ENCODE peak calls at places on chromosomes 16 and 17, in four cellular contexts. One of them, this sample, is unnamed.
A peak's percentile ranks its signal among the peaks of the same experiment; 100 is the strongest.

GRCh38 chr17:34153988-34154387 is 101.1 kb upstream of the CCL2 start:
- DNase-seq in GM20000: no peak
- DNase-seq in dorsolateral prefrontal cortex: peak; percentile 57
- DNase-seq in AG04449: no peak
- DNase-seq in this sample: no peak

GRCh38 chr17:16463341-16464000 is 28.5 kb downstream of the LRRC75A start:
- DNase-seq in GM20000: no peak
- DNase-seq in dorsolateral prefrontal cortex: peak; percentile 77
- DNase-seq in AG04449: no peak
- DNase-seq in this sample: peak; percentile 50

GRCh38 chr17:2598166-2598565 is 4.7 kb downstream of the PAFAH1B1 start:
- DNase-seq in GM20000: no peak
- DNase-seq in dorsolateral prefrontal cortex: no peak
- DNase-seq in AG04449: no peak
- DNase-seq in this sample: no peak

GRCh38 chr16:85436207-85436606 is 176.9 kb upstream of the GSE1 start:
- DNase-seq in AG04449: no peak
- DNase-seq in dorsolateral prefrontal cortex: no peak
- DNase-seq in GM20000: no peak
- DNase-seq in this sample: no peak

GRCh38 chr16:27463741-27464662 is 62.0 kb downstream of the IL21R start:
- DNase-seq in dorsolateral prefrontal cortex: no peak
- DNase-seq in GM20000: no peak
- DNase-seq in AG04449: no peak
- DNase-seq in this sample: no peak

GRCh38 chr17:62775876-62776275 is 32.2 kb downstream of the MARCHF10 start:
- DNase-seq in dorsolateral prefrontal cortex: no peak
- DNase-seq in AG04449: no peak
- DNase-seq in GM20000: no peak
- DNase-seq in this sample: no peak

GRCh38 chr17:72407336-72408121 is 286.7 kb downstream of the SOX9 start:
- DNase-seq in GM20000: peak; percentile 63
- DNase-seq in AG04449: peak; percentile 95
- DNase-seq in dorsolateral prefrontal cortex: peak; percentile 83
- DNase-seq in this sample: peak; percentile 90

GRCh38 chr17:67055811-67056745 is 11.7 kb downstream of the CACNG1 start:
- DNase-seq in dorsolateral prefrontal cortex: no peak
- DNase-seq in AG04449: no peak
- DNase-seq in GM20000: peak; percentile 20
- DNase-seq in this sample: no peak

GRCh38 chr16:29316673-29317237 is 89.8 kb downstream of the NPIPB11 start:
- DNase-seq in dorsolateral prefrontal cortex: no peak
- DNase-seq in AG04449: no peak
- DNase-seq in GM20000: no peak
- DNase-seq in this sample: no peak

GRCh38 chr16:27526169-27526568 is 23.5 kb downstream of the GTF3C1 start:
- DNase-seq in AG04449: no peak
- DNase-seq in dorsolateral prefrontal cortex: peak; percentile 57
- DNase-seq in GM20000: no peak
- DNase-seq in this sample: no peak

GRCh38 chr17:52227926-52228325 is 69.4 kb upstream of the CA10 start:
- DNase-seq in GM20000: no peak
- DNase-seq in AG04449: no peak
- DNase-seq in dorsolateral prefrontal cortex: no peak
- DNase-seq in this sample: no peak

GRCh38 chr17:14356043-14356637 is 55.3 kb downstream of the HS3ST3B1 start:
- DNase-seq in AG04449: no peak
- DNase-seq in GM20000: no peak
- DNase-seq in dorsolateral prefrontal cortex: no peak
- DNase-seq in this sample: no peak

GRCh38 chr17:80152057-80152831 is 5.3 kb upstream of the EIF4A3 start:
- DNase-seq in GM20000: no peak
- DNase-seq in dorsolateral prefrontal cortex: no peak
- DNase-seq in AG04449: no peak
- DNase-seq in this sample: no peak

GRCh38 chr17:40179923-40180659 is 2.8 kb downstream of the RAPGEFL1 start:
- DNase-seq in AG04449: no peak
- DNase-seq in dorsolateral prefrontal cortex: peak; percentile 54
- DNase-seq in GM20000: no peak
- DNase-seq in this sample: peak; percentile 79

GRCh38 chr16:85491798-85492616 is 121.1 kb upstream of the GSE1 start:
- DNase-seq in GM20000: no peak
- DNase-seq in dorsolateral prefrontal cortex: peak; percentile 74
- DNase-seq in AG04449: no peak
- DNase-seq in this sample: peak; percentile 81

GRCh38 chr17:77118251-77118928 is 22.4 kb upstream of the SEC14L1 start:
- DNase-seq in dorsolateral prefrontal cortex: no peak
- DNase-seq in AG04449: no peak
- DNase-seq in GM20000: no peak
- DNase-seq in this sample: no peak

GRCh38 chr17:82283208-82283749 is 9.8 kb upstream of the CSNK1D start:
- DNase-seq in AG04449: no peak
- DNase-seq in dorsolateral prefrontal cortex: no peak
- DNase-seq in GM20000: no peak
- DNase-seq in this sample: peak; percentile 55

GRCh38 chr17:81324177-81324905 is 29.2 kb upstream of the SLC38A10 start:
- DNase-seq in AG04449: no peak
- DNase-seq in dorsolateral prefrontal cortex: no peak
- DNase-seq in GM20000: no peak
- DNase-seq in this sample: no peak

GRCh38 chr16:78310196-78310595 is 210.7 kb downstream of the WWOX start:
- DNase-seq in dorsolateral prefrontal cortex: no peak
- DNase-seq in AG04449: no peak
- DNase-seq in GM20000: no peak
- DNase-seq in this sample: no peak

GRCh38 chr17:57881783-57882291 is 32.0 kb upstream of the MRPS23 start:
- DNase-seq in AG04449: no peak
- DNase-seq in dorsolateral prefrontal cortex: no peak
- DNase-seq in GM20000: no peak
- DNase-seq in this sample: no peak

GRCh38 chr17:55314061-55314783 is 49.5 kb downstream of the HLF start:
- DNase-seq in AG04449: no peak
- DNase-seq in GM20000: no peak
- DNase-seq in dorsolateral prefrontal cortex: no peak
- DNase-seq in this sample: no peak

GRCh38 chr17:80104321-80104955 is 3.1 kb downstream of the GAA start:
- DNase-seq in GM20000: no peak
- DNase-seq in dorsolateral prefrontal cortex: no peak
- DNase-seq in AG04449: no peak
- DNase-seq in this sample: no peak

GRCh38 chr17:8013731-8014557 is 11.5 kb downstream of the GUCY2D start:
- DNase-seq in AG04449: no peak
- DNase-seq in dorsolateral prefrontal cortex: no peak
- DNase-seq in GM20000: no peak
- DNase-seq in this sample: no peak

GRCh38 chr17:40100419-40100668 is at the start of gene NR1D1:
- DNase-seq in AG04449: no peak
- DNase-seq in GM20000: no peak
- DNase-seq in dorsolateral prefrontal cortex: no peak
- DNase-seq in this sample: no peak

GRCh38 chr16:1037023-1037933 is 35.3 kb upstream of the SSTR5 start:
- DNase-seq in GM20000: no peak
- DNase-seq in AG04449: no peak
- DNase-seq in dorsolateral prefrontal cortex: peak; percentile 83
- DNase-seq in this sample: peak; percentile 62

GRCh38 chr17:55117063-55117611 is 147.6 kb upstream of the HLF start:
- DNase-seq in dorsolateral prefrontal cortex: no peak
- DNase-seq in AG04449: no peak
- DNase-seq in GM20000: no peak
- DNase-seq in this sample: no peak

GRCh38 chr17:61833536-61834203 is 29.7 kb downstream of the BRIP1 start:
- DNase-seq in AG04449: peak; percentile 28
- DNase-seq in dorsolateral prefrontal cortex: no peak
- DNase-seq in GM20000: no peak
- DNase-seq in this sample: no peak

GRCh38 chr17:43907425-43907981 is at the start of gene MPP2:
- DNase-seq in dorsolateral prefrontal cortex: peak; percentile 92
- DNase-seq in GM20000: peak; percentile 55
- DNase-seq in AG04449: no peak
- DNase-seq in this sample: peak; percentile 57

GRCh38 chr17:3690094-3690715 is 5.8 kb downstream of the P2RX5 start:
- DNase-seq in AG04449: no peak
- DNase-seq in GM20000: no peak
- DNase-seq in dorsolateral prefrontal cortex: no peak
- DNase-seq in this sample: no peak

GRCh38 chr16:87602005-87602790 is at the start of gene JPH3:
- DNase-seq in AG04449: no peak
- DNase-seq in dorsolateral prefrontal cortex: no peak
- DNase-seq in GM20000: no peak
- DNase-seq in this sample: peak; percentile 16

GRCh38 chr16:48535831-48536599 is 74.0 kb downstream of the N4BP1 start:
- DNase-seq in AG04449: peak; percentile 41
- DNase-seq in dorsolateral prefrontal cortex: no peak
- DNase-seq in GM20000: peak; percentile 75
- DNase-seq in this sample: no peak

GRCh38 chr16:77112701-77113100 is 78.3 kb upstream of the MON1B start:
- DNase-seq in GM20000: no peak
- DNase-seq in AG04449: no peak
- DNase-seq in dorsolateral prefrontal cortex: no peak
- DNase-seq in this sample: no peak

GRCh38 chr17:75828741-75829140 is 15.5 kb downstream of the UNC13D start:
- DNase-seq in AG04449: no peak
- DNase-seq in dorsolateral prefrontal cortex: no peak
- DNase-seq in GM20000: no peak
- DNase-seq in this sample: no peak

GRCh38 chr16:63461248-63461841 is 1425.1 kb upstream of the CDH8 start:
- DNase-seq in AG04449: peak; percentile 4
- DNase-seq in dorsolateral prefrontal cortex: no peak
- DNase-seq in GM20000: no peak
- DNase-seq in this sample: no peak
- TF ChIP-seq CTCF in AG04449: peak; percentile 18
- TF ChIP-seq CTCF in dorsolateral prefrontal cortex: peak; percentile 50
- TF ChIP-seq CTCF in GM20000: no peak
- TF ChIP-seq CTCF in this sample: no peak

GRCh38 chr16:49635591-49636581 is 220.0 kb downstream of the ZNF423 start:
- DNase-seq in AG04449: no peak
- DNase-seq in GM20000: no peak
- DNase-seq in dorsolateral prefrontal cortex: no peak
- DNase-seq in this sample: no peak
- TF ChIP-seq CTCF in AG04449: no peak
- TF ChIP-seq CTCF in GM20000: no peak
- TF ChIP-seq CTCF in dorsolateral prefrontal cortex: no peak
- TF ChIP-seq CTCF in this sample: no peak

GRCh38 chr17:78174870-78175642 is 6.7 kb downstream of the SYNGR2 start:
- DNase-seq in GM20000: no peak
- DNase-seq in AG04449: no peak
- DNase-seq in dorsolateral prefrontal cortex: no peak
- DNase-seq in this sample: no peak
- TF ChIP-seq CTCF in GM20000: peak; percentile 1
- TF ChIP-seq CTCF in AG04449: no peak
- TF ChIP-seq CTCF in dorsolateral prefrontal cortex: no peak
- TF ChIP-seq CTCF in this sample: no peak

GRCh38 chr16:20868890-20869289 is 31.3 kb downstream of the DCUN1D3 start:
- DNase-seq in dorsolateral prefrontal cortex: peak; percentile 89
- DNase-seq in AG04449: no peak
- DNase-seq in GM20000: no peak
- DNase-seq in this sample: peak; percentile 62

GRCh38 chr16:20866161-20866772 is 33.9 kb downstream of the DCUN1D3 start:
- DNase-seq in GM20000: no peak
- DNase-seq in AG04449: peak; percentile 38
- DNase-seq in dorsolateral prefrontal cortex: peak; percentile 58
- DNase-seq in this sample: peak; percentile 61

GRCh38 chr16:20865420-20866126 is 34.6 kb downstream of the DCUN1D3 start:
- DNase-seq in dorsolateral prefrontal cortex: no peak
- DNase-seq in GM20000: peak; percentile 57
- DNase-seq in AG04449: no peak
- DNase-seq in this sample: no peak

GRCh38 chr16:20867585-20867984 is 32.6 kb downstream of the DCUN1D3 start:
- DNase-seq in AG04449: no peak
- DNase-seq in dorsolateral prefrontal cortex: no peak
- DNase-seq in GM20000: no peak
- DNase-seq in this sample: no peak

DNA sequence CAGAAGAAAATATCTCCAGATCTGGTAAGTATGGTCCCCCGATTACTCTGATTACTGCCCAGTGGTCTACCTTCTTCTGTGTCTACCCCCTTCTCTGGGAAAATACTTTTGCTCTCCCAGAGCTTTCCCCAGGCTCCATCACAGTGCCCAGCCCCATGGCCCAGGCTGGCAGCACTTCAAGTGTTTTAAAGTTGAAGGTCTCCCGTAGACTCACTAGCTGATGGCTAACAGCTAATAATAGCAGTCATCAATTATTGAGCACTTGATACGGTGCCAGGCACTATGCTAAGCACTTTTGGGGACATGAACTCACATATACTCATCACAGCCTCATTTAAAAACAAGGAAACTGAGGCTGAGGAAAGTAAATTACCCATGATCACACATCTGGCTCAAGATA is 33.4 kb downstream of the DCUN1D3 start:
- DNase-seq in AG04449: no peak
- DNase-seq in GM20000: no peak
- DNase-seq in dorsolateral prefrontal cortex: no peak
- DNase-seq in this sample: no peak
- TF ChIP-seq CTCF in AG04449: no peak
- TF ChIP-seq CTCF in GM20000: no peak
- TF ChIP-seq CTCF in dorsolateral prefrontal cortex: no peak
- TF ChIP-seq CTCF in this sample: no peak